ENCODE peak calls at places on chromosome 4, in nine cellular contexts. N is esophagus squamous epithelium; E is ascending aorta; K is NB4; J is mammary epithelial cell; H is hepatocyte; V is left lung; Z is fibroblast of the aortic adventitia; X is effector memory CD4-positive, alpha-beta T cell. T is an unnamed sample.

GRCh38 chr4:78864405-78865024 is 74.7 kb downstream of the PAQR3 start:
- DNase-seq in Z (peak), V (no peak), K (peak), J (peak), X (no peak), N (no peak), H (peak), E (no peak), T (peak)

GRCh38 chr4:173243321-173243720 is 74.7 kb downstream of the GALNT7 start:
- DNase-seq in X (no peak), H (peak), Z (peak), N (no peak), J (peak), E (no peak), K (no peak), V (no peak), T (no peak)

GRCh38 chr4:22427676-22428075 is 88.2 kb downstream of the ADGRA3 start:
- DNase-seq in V (no peak), H (no peak), K (no peak), Z (no peak), E (no peak), X (no peak), N (no peak), J (no peak), T (no peak)

GRCh38 chr4:2830632-2831610 is 12.7 kb upstream of the ADD1 start:
- DNase-seq in E (no peak), X (no peak), V (no peak), H (no peak), K (no peak), N (no peak), Z (no peak), J (no peak), T (no peak)

GRCh38 chr4:78237360-78237759 is 180.2 kb downstream of the FRAS1 start:
- DNase-seq in K (no peak), H (no peak), X (no peak), Z (no peak), V (no peak), N (no peak), E (no peak), J (no peak), T (no peak)

GRCh38 chr4:174215936-174216699 is 67.3 kb downstream of the FBXO8 start:
- DNase-seq in E (no peak), H (no peak), Z (peak), J (no peak), X (no peak), K (no peak), V (no peak), N (no peak), T (no peak)

GRCh38 chr4:4712800-4713528 is 146.5 kb upstream of the MSX1 start:
- DNase-seq in X (no peak), Z (no peak), H (no peak), N (no peak), J (no peak), E (no peak), K (peak), V (no peak), T (no peak)

GRCh38 chr4:25865586-25865985 is 2.8 kb upstream of the SEL1L3 start:
- DNase-seq in K (no peak), Z (peak), N (no peak), E (no peak), H (peak), J (peak), V (peak), X (no peak), T (no peak)

GRCh38 chr4:100738388-100739165 is 220.8 kb upstream of the EMCN start:
- DNase-seq in E (no peak), V (no peak), X (no peak), Z (peak), J (peak), H (peak), N (no peak), K (peak), T (peak)

GRCh38 chr4:82371398-82371972 is 2.3 kb downstream of the HNRNPD start:
- DNase-seq in J (peak), Z (no peak), H (no peak), N (no peak), E (no peak), K (peak), X (no peak), V (no peak), T (no peak)

GRCh38 chr4:107951551-107951950 is 20.2 kb downstream of the CYP2U1 start:
- DNase-seq in E (no peak), N (no peak), V (no peak), J (peak), K (no peak), X (no peak), Z (peak), H (peak), T (no peak)

GRCh38 chr4:85953651-85954018 is 406.2 kb downstream of the MAPK10 start:
- DNase-seq in E (no peak), Z (peak), X (no peak), K (no peak), H (peak), V (no peak), N (no peak), J (peak), T (no peak)

GRCh38 chr4:42151568-42152506 is 618 bp downstream of the BEND4 start:
- DNase-seq in V (peak), E (no peak), X (no peak), N (no peak), Z (no peak), K (no peak), H (peak), J (no peak), T (peak)

GRCh38 chr4:168374772-168375523 is 56.4 kb upstream of the DDX60 start:
- DNase-seq in E (no peak), H (no peak), X (no peak), N (no peak), V (no peak), K (no peak), J (no peak), Z (no peak), T (no peak)

GRCh38 chr4:169136796-169137554 is 126.9 kb upstream of the CBR4 start:
- DNase-seq in J (no peak), K (no peak), N (no peak), V (no peak), E (no peak), X (no peak), Z (no peak), H (no peak), T (no peak)

GRCh38 chr4:2768124-2768523 is 12.0 kb upstream of the TNIP2 start:
- DNase-seq in K (no peak), X (no peak), J (no peak), H (no peak), E (no peak), N (no peak), Z (no peak), V (peak), T (no peak)

GRCh38 chr4:16269742-16270522 is 43.7 kb upstream of the TAPT1 start:
- DNase-seq in Z (peak), K (peak), X (no peak), E (no peak), H (no peak), N (no peak), V (no peak), J (peak), T (no peak)

GRCh38 chr4:17511041-17511949 is 595 bp downstream of the QDPR start:
- DNase-seq in N (peak), X (no peak), Z (peak), V (peak), K (peak), E (no peak), H (peak), J (peak), T (peak)

GRCh38 chr4:16875487-16875886 is 23.0 kb downstream of the LDB2 start:
- DNase-seq in H (peak), E (no peak), J (no peak), Z (peak), K (peak), V (no peak), N (no peak), X (no peak), T (no peak)

GRCh38 chr4:4852591-4853362 is 6.7 kb upstream of the MSX1 start:
- DNase-seq in V (peak), E (no peak), J (peak), N (no peak), X (no peak), H (peak), Z (peak), K (no peak), T (peak)

GRCh38 chr4:150462743-150463142 is 119.2 kb upstream of the MAB21L2 start:
- DNase-seq in X (no peak), H (no peak), Z (no peak), J (no peak), E (no peak), K (no peak), N (no peak), V (no peak), T (no peak)

GRCh38 chr4:7658297-7659204 is 223.8 kb upstream of the PSAPL1 start:
- DNase-seq in X (no peak), E (no peak), J (no peak), V (no peak), N (no peak), H (no peak), Z (no peak), K (no peak), T (no peak)

GRCh38 chr4:21949073-21949457 is 493 bp upstream of the KCNIP4 start:
- DNase-seq in Z (no peak), H (peak), E (no peak), N (no peak), J (peak), X (no peak), V (no peak), K (no peak), T (no peak)

GRCh38 chr4:5812506-5813229 is 80.2 kb downstream of the CRMP1 start:
- DNase-seq in H (peak), V (no peak), N (no peak), X (no peak), Z (peak), J (peak), E (no peak), K (peak), T (peak)

GRCh38 chr4:76874176-76874575 is 23.8 kb downstream of the SOWAHB start:
- DNase-seq in K (no peak), E (no peak), X (no peak), V (no peak), J (no peak), H (no peak), Z (no peak), N (no peak), T (peak)

GRCh38 chr4:100782356-100782755 is 264.5 kb upstream of the EMCN start:
- DNase-seq in V (no peak), K (peak), J (no peak), N (no peak), X (no peak), H (no peak), E (no peak), Z (peak), T (no peak)

GRCh38 chr4:89249313-89249712 is 58.3 kb downstream of the GPRIN3 start:
- DNase-seq in Z (no peak), V (no peak), H (no peak), K (no peak), J (no peak), E (no peak), X (no peak), N (no peak), T (no peak)

GRCh38 chr4:14345356-14345775 is 656.9 kb upstream of the CPEB2 start:
- DNase-seq in V (no peak), X (no peak), H (no peak), E (no peak), N (no peak), Z (peak), K (no peak), J (peak), T (no peak)

GRCh38 chr4:137531951-137532868 is at the start of gene PCDH18:
- DNase-seq in N (peak), E (peak), V (peak), X (no peak), K (no peak), Z (peak), H (peak), J (peak), T (peak)

GRCh38 chr4:137533855-137534254 is 1.6 kb upstream of the PCDH18 start:
- DNase-seq in V (no peak), X (no peak), K (no peak), Z (no peak), H (no peak), J (no peak), E (no peak), N (no peak), T (no peak)

GRCh38 chr4:137535718-137536117 is 3.4 kb upstream of the PCDH18 start:
- DNase-seq in E (no peak), H (no peak), K (no peak), Z (no peak), V (no peak), N (no peak), J (no peak), X (no peak), T (no peak)

GRCh38 chr4:137532869-137533236 is 559 bp upstream of the PCDH18 start:
- DNase-seq in K (no peak), J (no peak), X (no peak), V (no peak), Z (no peak), H (no peak), N (no peak), E (no peak), T (peak)

DNA sequence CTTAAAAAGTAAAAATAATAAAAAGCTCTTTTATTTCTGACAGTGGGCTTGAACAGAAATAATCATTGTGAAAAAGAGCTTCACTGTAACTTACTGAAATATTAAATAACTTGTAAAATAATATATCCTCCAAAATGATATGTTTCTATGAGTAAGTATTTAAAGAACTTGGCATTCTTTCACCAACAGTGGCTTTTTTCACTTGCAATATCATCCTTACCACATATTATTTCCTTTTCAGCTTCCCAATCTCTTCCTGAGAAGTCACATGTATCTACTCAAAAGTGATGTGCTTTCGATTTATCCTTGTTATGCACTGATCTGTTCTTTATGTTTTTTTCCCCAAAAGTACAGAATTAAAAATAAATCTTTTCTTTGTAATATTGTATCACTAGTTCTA is 2.2 kb upstream of the PCDH18 start:
- DNase-seq in X (no peak), Z (peak), H (no peak), E (no peak), K (no peak), J (no peak), N (no peak), V (no peak), T (no peak)
- H3K4me3 ChIP-seq in X (no peak), Z (no peak), H (no peak), E (no peak), K (no peak), J (no peak), N (no peak), V (no peak), T (no peak)

GRCh38 chr4:74357965-74358364 is 7.0 kb upstream of the EREG start:
- DNase-seq in N (no peak), J (no peak), V (no peak), K (no peak), Z (no peak), X (no peak), H (no peak), E (no peak), T (no peak)
- H3K4me3 ChIP-seq in N (no peak), J (no peak), V (no peak), K (no peak), Z (no peak), X (no peak), H (no peak), E (no peak), T (no peak)

GRCh38 chr4:145614235-145614615 is 5.0 kb upstream of the MMAA start:
- DNase-seq in V (no peak), J (no peak), K (no peak), X (no peak), H (no peak), E (no peak), Z (no peak), N (no peak), T (no peak)
- H3K4me3 ChIP-seq in V (no peak), J (no peak), K (no peak), X (no peak), H (no peak), E (no peak), Z (no peak), N (no peak), T (no peak)

DNA sequence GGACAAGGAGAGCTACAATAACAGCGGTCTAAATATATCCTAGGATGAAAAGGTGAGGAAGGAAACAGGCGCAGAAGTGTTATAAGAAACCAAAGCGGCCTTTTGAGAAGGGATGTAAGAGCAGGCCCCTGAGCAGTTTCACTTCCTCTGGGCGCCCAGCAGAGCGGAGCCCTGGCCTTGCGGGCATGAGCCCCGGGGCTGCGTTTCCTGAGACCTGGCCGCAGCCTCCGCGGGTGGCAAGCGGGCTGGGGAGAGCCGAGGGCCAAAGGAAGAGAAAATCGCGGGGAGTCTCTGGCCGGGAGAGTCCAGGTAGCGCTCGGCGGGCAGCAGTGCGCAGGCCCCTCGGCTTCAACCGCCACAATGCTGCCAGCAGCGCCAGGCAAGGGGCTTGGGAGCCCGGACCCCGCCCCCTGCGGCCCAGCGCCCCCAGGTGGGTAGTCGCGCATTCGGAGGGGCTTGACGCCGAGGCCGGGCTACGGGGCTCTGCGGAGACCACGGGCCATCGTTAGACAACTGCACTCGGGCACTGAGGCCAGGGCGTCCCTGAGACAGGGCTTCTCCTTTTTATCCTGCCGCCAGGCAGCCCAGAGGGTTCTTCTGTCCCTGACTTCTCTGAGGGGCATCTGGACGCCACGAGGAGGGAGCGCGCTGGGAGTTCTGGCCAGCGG is at the start of gene BANK1:
- DNase-seq in N (peak), Z (no peak), J (peak), V (peak), E (no peak), X (no peak), K (peak), H (peak), T (peak)
- H3K4me3 ChIP-seq in N (peak), Z (peak), J (peak), V (peak), E (peak), X (peak), K (peak), H (peak), T (peak)

GRCh38 chr4:1047106-1047975 is 35.9 kb downstream of the FGFRL1 start:
- DNase-seq in K (no peak), V (peak), N (no peak), Z (peak), H (no peak), J (no peak), X (no peak), E (no peak), T (no peak)
- H3K4me3 ChIP-seq in K (no peak), V (no peak), N (peak), Z (peak), H (no peak), J (no peak), X (no peak), E (peak), T (no peak)

GRCh38 chr4:1244978-1245471 is 3.9 kb downstream of the CTBP1 start:
- DNase-seq in X (no peak), K (peak), Z (no peak), E (no peak), V (peak), H (no peak), J (no peak), N (no peak), T (no peak)

GRCh38 chr4:1243451-1244080 is 5.4 kb downstream of the CTBP1 start:
- DNase-seq in H (peak), J (no peak), K (peak), E (no peak), N (no peak), X (no peak), Z (no peak), V (peak), T (no peak)

GRCh38 chr4:1242506-1243450 is 6.2 kb downstream of the CTBP1 start:
- DNase-seq in V (peak), E (no peak), N (no peak), K (no peak), J (no peak), H (peak), X (no peak), Z (no peak), T (no peak)

GRCh38 chr4:1245481-1246051 is 3.4 kb downstream of the CTBP1 start:
- DNase-seq in J (no peak), Z (no peak), E (no peak), V (no peak), N (no peak), K (peak), H (peak), X (no peak), T (no peak)

DNA sequence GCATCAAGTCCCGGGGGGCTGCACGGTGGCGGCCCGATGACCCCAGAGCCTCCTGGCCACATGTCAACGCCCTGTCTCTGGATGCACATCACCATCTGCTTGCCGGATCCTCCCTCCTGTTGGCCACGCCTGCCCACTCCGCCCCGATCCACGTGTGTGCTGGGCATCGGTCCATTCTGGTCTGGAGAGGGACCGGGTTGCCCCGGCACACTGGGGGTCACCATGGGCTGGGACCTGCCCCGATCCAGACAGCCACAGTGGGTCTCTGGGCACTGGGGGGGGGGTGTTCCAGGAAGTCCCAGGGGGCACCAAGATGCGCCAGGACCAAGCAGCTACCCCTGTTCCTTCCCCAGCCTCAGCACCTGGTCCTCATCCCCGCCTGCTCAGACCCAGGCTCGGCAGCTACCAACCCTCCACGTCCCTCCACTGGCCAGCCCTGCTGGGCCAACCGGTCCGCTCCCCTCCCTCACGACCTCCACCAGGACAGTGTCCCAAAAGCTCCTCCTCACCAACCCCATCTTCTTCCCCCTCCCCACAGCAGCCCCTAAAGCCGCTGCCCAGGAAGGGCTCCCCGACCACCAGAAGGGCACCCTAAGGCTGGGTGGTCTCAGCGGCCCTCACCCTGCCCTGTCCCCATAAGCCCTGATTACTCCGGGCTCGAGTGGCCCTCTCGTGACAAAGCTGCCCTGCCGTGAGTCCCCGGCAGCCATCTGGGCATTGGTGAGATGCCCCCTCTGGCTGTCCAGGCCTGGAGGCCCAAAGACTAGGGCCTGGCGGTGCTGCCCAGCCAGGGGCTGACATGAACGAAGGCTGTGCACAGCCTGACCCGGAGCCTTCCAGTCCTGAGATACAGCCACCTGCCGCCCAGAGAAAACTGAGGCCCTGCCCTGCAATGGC is 4.6 kb downstream of the CTBP1 start:
- DNase-seq in E (no peak), X (no peak), H (peak), Z (no peak), K (no peak), N (no peak), V (peak), J (no peak), T (no peak)
- H3K4me3 ChIP-seq in E (no peak), X (no peak), H (no peak), Z (no peak), K (no peak), N (no peak), V (no peak), J (no peak), T (no peak)